ENCODE peak calls at places on chromosomes 5 and 9, in six cellular contexts. Z, L, A, C, O and S are unnamed samples.

GRCh38 chr5:63961598-63962161 is 565 bp downstream of the HTR1A start:
- DNase-seq in Z (no peak), L (no peak), A (no peak), C (no peak), O (no peak), S (no peak)

GRCh38 chr9:137310190-137311052 is 8.3 kb upstream of the NRARP start:
- DNase-seq in Z (no peak), L (peak), A (peak), C (no peak), O (no peak), S (peak)

GRCh38 chr9:107137495-107138202 is 145.4 kb upstream of the RAD23B start:
- DNase-seq in Z (peak), L (peak), A (peak), C (no peak), O (no peak), S (no peak)

GRCh38 chr9:132037470-132037869 is 42.2 kb downstream of the MED27 start:
- DNase-seq in Z (no peak), L (peak), A (no peak), C (no peak), O (no peak), S (no peak)

GRCh38 chr9:116791314-116791713 is 104.2 kb downstream of the TRIM32 start:
- DNase-seq in Z (no peak), L (no peak), A (no peak), C (no peak), O (no peak), S (no peak)

GRCh38 chr5:40507095-40507494 is 172.6 kb upstream of the PTGER4 start:
- DNase-seq in Z (peak), L (no peak), A (no peak), C (no peak), O (no peak), S (no peak)

GRCh38 chr5:131382407-131383395 is 118.8 kb downstream of the CDC42SE2 start:
- DNase-seq in Z (peak), L (peak), A (peak), C (peak), O (no peak), S (peak)

GRCh38 chr5:7763621-7764072 is 87.3 kb downstream of the CFAP90 start:
- DNase-seq in Z (no peak), L (no peak), A (no peak), C (no peak), O (no peak), S (no peak)

GRCh38 chr5:94692610-94693009 is 74.1 kb downstream of the SLF1 start:
- DNase-seq in Z (no peak), L (no peak), A (no peak), C (no peak), O (no peak), S (no peak)

GRCh38 chr5:179313849-179314521 is 31.3 kb downstream of the ADAMTS2 start:
- DNase-seq in Z (no peak), L (peak), A (peak), C (no peak), O (peak), S (no peak)

GRCh38 chr5:111775224-111775623 is 18.2 kb upstream of the NREP start:
- DNase-seq in Z (no peak), L (no peak), A (no peak), C (no peak), O (peak), S (no peak)

GRCh38 chr9:134063088-134063875 is 4.5 kb downstream of the BRD3 start:
- DNase-seq in Z (no peak), L (peak), A (no peak), C (no peak), O (no peak), S (no peak)

DNA sequence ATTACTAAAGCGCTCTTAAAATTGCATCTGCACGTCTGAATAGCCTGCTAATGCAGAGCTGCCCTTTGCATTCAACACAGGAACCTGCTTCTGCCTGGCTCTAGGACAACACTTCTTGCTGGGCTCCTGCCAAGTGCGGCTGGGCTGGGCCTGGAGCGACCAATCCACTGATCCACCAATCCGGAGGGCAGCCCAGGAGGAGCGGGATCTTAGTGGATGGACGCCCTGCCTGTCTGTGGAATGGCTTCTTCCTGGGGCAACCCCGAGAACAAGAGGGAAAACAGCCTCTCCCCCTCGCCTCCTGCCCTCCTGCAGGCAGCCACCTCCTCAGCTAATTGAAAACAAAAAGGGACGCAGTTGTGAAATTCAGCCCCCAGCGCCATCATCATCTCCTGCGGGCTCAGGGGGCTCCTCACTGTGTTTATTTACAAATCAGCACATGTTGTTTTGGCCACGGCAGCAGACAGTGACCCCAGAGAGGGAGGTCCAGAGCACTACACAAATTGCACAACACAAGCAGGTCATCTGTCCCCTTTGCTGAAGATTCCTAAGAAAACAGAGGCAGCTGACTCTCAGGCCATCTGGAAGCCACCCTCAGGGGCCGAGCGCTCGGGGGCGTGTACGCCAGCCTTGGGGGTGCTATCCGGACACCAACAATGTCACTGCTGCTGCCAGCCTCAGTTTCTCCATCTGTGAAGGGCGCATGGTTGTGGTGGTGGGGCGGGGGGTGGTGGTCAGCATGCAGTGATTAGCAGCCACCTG is 57.3 kb downstream of the GADD45G start:
- DNase-seq in Z (no peak), L (peak), A (peak), C (peak), O (peak), S (no peak)
- H3K4me3 ChIP-seq in Z (no peak), L (peak), A (peak), C (peak), O (peak), S (no peak)

GRCh38 chr9:34501889-34502425 is 20.8 kb downstream of the ENHO start:
- DNase-seq in Z (no peak), L (no peak), A (no peak), C (no peak), O (peak), S (no peak)
- H3K4me3 ChIP-seq in Z (no peak), L (no peak), A (no peak), C (no peak), O (no peak), S (no peak)

GRCh38 chr5:172828911-172829431 is 5.1 kb upstream of the ERGIC1 start:
- DNase-seq in Z (no peak), L (no peak), A (no peak), C (peak), O (peak), S (no peak)
- H3K4me3 ChIP-seq in Z (no peak), L (no peak), A (no peak), C (no peak), O (no peak), S (no peak)

DNA sequence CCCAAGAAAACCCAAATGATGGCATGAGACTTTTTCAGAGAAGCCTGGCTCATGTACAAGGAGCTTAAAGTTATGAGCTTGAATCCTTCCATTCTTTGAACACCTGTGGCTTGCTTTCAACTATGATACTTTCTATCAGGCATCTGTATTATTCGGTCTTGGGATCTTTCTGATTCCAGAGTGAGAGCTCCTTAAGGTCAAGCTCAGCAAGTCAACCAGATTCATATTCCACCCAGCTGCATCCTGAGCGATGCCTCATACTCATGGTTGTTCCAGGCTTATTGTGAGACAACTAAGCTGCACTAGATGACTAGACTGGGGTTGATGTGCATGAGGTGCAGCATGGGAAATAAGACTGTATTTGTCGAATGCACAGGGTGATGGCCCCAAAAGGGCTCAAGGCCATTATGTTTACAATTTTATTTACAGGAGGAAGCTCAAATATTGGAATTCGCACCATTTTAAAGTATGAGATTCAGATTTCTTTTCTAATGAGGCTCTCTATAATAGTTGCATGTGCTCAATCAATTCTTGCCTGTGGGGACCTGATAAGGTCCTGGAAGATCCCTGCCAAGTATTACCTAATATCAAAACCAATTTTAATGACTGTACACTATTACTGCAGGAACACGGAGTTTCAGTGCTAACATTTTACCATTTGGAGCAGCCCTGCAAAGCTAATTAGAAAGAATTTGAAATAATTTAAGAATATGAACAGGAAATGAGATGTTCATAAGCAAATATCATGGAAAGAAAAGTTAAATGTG is 453.8 kb downstream of the SEMA5A start:
- DNase-seq in Z (no peak), L (no peak), A (no peak), C (no peak), O (no peak), S (no peak)
- H3K4me3 ChIP-seq in Z (no peak), L (no peak), A (no peak), C (no peak), O (no peak), S (no peak)